ENCODE peak calls at places on chromosomes 3 and 15, in five cellular contexts. B is body of pancreas, U is progenitor cell of endocrine pancreas, R is AG04450, K is fibroblast of pulmonary artery. G is an unnamed sample.

GRCh38 chr15:36358094-36358961 is 221.1 kb upstream of the CDIN1 start:
- DNase-seq in R (peak), U (no peak), K (peak), B (no peak), G (no peak)

GRCh38 chr3:106610362-106610997 is 741.7 kb upstream of the CBLB start:
- DNase-seq in K (peak), R (no peak), U (no peak), B (no peak), G (no peak)

GRCh38 chr15:50024183-50024795 is 94.7 kb downstream of the ATP8B4 start:
- DNase-seq in U (no peak), R (no peak), B (no peak), K (no peak), G (no peak)

GRCh38 chr15:48462688-48463087 is 131.5 kb downstream of the DUT start:
- DNase-seq in U (no peak), K (no peak), B (no peak), R (no peak), G (no peak)

GRCh38 chr15:33021806-33022389 is 172.6 kb downstream of the FMN1 start:
- DNase-seq in B (no peak), U (no peak), K (peak), R (peak), G (no peak)

GRCh38 chr3:52108302-52109232 is 45.7 kb downstream of the POC1A start:
- DNase-seq in R (no peak), U (no peak), K (peak), B (no peak), G (no peak)

GRCh38 chr15:96356494-96357455 is 26.3 kb downstream of the NR2F2 start:
- DNase-seq in U (peak), B (peak), K (peak), R (peak), G (peak)

GRCh38 chr15:50075292-50075691 is 43.7 kb downstream of the ATP8B4 start:
- DNase-seq in B (no peak), R (no peak), U (no peak), K (no peak), G (no peak)

GRCh38 chr3:88744896-88745295 is 362.5 kb upstream of the EPHA3 start:
- DNase-seq in B (no peak), K (no peak), R (no peak), U (no peak), G (no peak)

GRCh38 chr15:88023956-88024355 is 232.6 kb downstream of the NTRK3 start:
- DNase-seq in U (no peak), K (no peak), R (no peak), B (no peak), G (no peak)

GRCh38 chr15:87746333-87746732 is 510.2 kb downstream of the NTRK3 start:
- DNase-seq in R (no peak), K (no peak), U (no peak), B (no peak), G (no peak)

GRCh38 chr15:69703495-69704187 is 251.0 kb downstream of the RPLP1 start:
- DNase-seq in B (no peak), U (no peak), K (peak), R (no peak), G (no peak)

GRCh38 chr3:152139651-152140050 is 129.1 kb upstream of the MBNL1 start:
- DNase-seq in U (no peak), K (no peak), B (no peak), R (no peak), G (no peak)

GRCh38 chr3:167450195-167450594 is 23.6 kb downstream of the SERPINI2 start:
- DNase-seq in U (no peak), R (no peak), K (no peak), B (no peak), G (no peak)

GRCh38 chr3:50257990-50258389 is 11.0 kb upstream of the SEMA3B start:
- DNase-seq in B (no peak), R (no peak), U (no peak), K (no peak), G (no peak)

GRCh38 chr3:33439421-33440327 is 531 bp downstream of the UBP1 start:
- DNase-seq in B (peak), U (peak), K (peak), R (no peak), G (peak)

GRCh38 chr3:73255609-73256029 is 194.2 kb downstream of the EBLN2 start:
- DNase-seq in K (peak), B (peak), R (peak), U (no peak), G (no peak)

GRCh38 chr3:15380980-15381890 is 46.1 kb downstream of the METTL6 start:
- DNase-seq in U (no peak), B (no peak), R (no peak), K (no peak), G (no peak)

GRCh38 chr3:126287536-126288181 is 69.5 kb downstream of the KLF15 start:
- DNase-seq in K (peak), R (no peak), B (peak), U (no peak), G (peak)

GRCh38 chr15:89999676-90000174 is 1.4 kb upstream of the ZNF710 start:
- DNase-seq in B (peak), U (no peak), R (no peak), K (no peak), G (no peak)

GRCh38 chr3:126023390-126023789 is 54.4 kb downstream of the ROPN1B start:
- DNase-seq in B (no peak), U (no peak), K (no peak), R (no peak), G (peak)

GRCh38 chr3:71400986-71401451 is 182.5 kb downstream of the FOXP1 start:
- DNase-seq in R (no peak), U (no peak), K (no peak), B (no peak), G (no peak)

GRCh38 chr3:154973851-154974250 is 106.3 kb upstream of the MME start:
- DNase-seq in R (no peak), U (no peak), B (no peak), K (no peak), G (no peak)

GRCh38 chr3:9279959-9280358 is 30.5 kb upstream of the SRGAP3 start:
- DNase-seq in U (no peak), R (no peak), B (no peak), K (no peak), G (no peak)

GRCh38 chr3:187264051-187264450 is 27.5 kb downstream of the MASP1 start:
- DNase-seq in B (no peak), R (peak), U (no peak), K (peak), G (no peak)

GRCh38 chr15:98776607-98777281 is 128.4 kb downstream of the IGF1R start:
- DNase-seq in B (peak), U (peak), K (peak), R (no peak), G (peak)

GRCh38 chr3:10666621-10667020 is 149.4 kb upstream of the SLC6A11 start:
- DNase-seq in K (no peak), B (no peak), R (no peak), U (no peak), G (no peak)

GRCh38 chr15:55289011-55289572 is 521 bp downstream of the RAB27A start:
- DNase-seq in B (peak), R (no peak), K (peak), U (peak), G (no peak)

GRCh38 chr15:56910801-56911200 is 7.6 kb upstream of the TCF12 start:
- DNase-seq in U (no peak), B (no peak), R (no peak), K (no peak), G (no peak)

GRCh38 chr3:126474498-126475410 is 937 bp downstream of the ZXDC start:
- DNase-seq in U (peak), K (peak), R (no peak), B (peak), G (no peak)

GRCh38 chr3:31011383-31011782 is 116.9 kb upstream of the GADL1 start:
- DNase-seq in K (no peak), U (no peak), B (peak), R (no peak), G (no peak)

GRCh38 chr3:124691599-124691998 is 38.7 kb upstream of the UMPS start:
- DNase-seq in U (no peak), R (no peak), K (no peak), B (no peak), G (no peak)

GRCh38 chr3:81242871-81243270 is 518.6 kb downstream of the GBE1 start:
- DNase-seq in R (no peak), K (peak), U (no peak), B (no peak), G (no peak)
- TF ChIP-seq CTCF in R (peak), K (peak), U (peak), B (peak), G (peak)

GRCh38 chr15:72835289-72835890 is 51.8 kb upstream of the ADPGK start:
- DNase-seq in B (peak), K (peak), U (no peak), R (no peak), G (no peak)
- TF ChIP-seq CTCF in B (peak), K (peak), U (peak), R (peak), G (peak)

DNA sequence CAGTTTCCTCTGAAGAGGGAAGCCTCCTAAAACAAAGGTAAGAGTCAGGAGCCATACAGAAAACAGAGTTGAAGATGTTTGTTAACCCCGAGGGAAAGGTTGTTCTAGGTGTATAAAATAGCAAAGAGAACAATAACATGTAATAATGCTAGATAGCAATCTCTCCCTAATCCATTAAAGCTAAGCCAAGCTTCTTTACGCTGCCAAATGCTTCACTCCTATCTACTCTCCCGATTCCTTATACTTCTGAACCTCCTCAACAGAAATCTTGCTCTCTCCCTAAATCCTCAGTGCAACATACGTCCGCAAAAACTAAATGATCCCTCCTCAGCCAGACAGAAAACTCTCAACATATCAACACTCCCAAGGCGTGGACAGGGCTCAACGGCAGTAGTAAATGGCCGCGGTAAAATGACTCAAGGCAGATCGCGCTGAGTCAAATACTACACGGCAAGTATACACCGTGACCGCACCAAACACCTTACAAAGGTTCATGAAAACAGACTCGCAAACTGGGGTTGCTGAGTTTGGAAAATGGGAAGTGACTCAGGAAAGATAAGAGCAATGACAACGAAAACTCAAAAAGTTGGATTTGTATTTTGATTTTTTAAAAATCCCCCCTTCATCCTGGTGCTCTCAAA is 685 bp downstream of the CLDND1 start:
- DNase-seq in B (peak), R (peak), U (no peak), K (peak), G (no peak)
- TF ChIP-seq CTCF in B (no peak), R (no peak), U (no peak), K (no peak), G (no peak)

DNA sequence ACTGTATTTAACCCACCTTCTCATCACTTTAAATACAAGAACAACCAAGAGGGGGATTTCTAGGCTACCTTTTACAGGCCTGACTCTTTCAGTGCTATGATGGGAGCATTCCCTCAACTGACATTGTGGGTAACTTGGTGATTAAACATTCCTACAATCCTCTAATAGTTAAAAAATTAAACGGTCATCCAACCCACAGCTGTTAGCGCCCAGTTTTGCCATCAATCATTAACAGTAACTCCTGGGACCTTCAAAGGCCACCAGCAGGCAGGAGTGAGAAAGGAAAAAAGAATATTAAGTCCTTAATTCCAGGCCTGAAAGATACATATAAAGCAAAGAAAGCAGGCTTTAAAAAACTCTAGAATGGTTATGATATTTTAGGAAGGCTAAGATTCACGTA is 512.1 kb downstream of the MAGI1 start:
- DNase-seq in R (no peak), U (no peak), B (no peak), K (no peak), G (no peak)
- TF ChIP-seq CTCF in R (no peak), U (no peak), B (no peak), K (no peak), G (no peak)

GRCh38 chr15:83210619-83211018 is 3.0 kb upstream of the HDGFL3 start:
- DNase-seq in R (no peak), B (peak), U (no peak), K (peak), G (no peak)

GRCh38 chr15:83208357-83208661 is 686 bp upstream of the HDGFL3 start:
- DNase-seq in R (no peak), B (no peak), U (no peak), K (peak), G (no peak)

GRCh38 chr15:83206971-83207621 is 527 bp downstream of the HDGFL3 start:
- DNase-seq in B (peak), R (no peak), K (peak), U (peak), G (no peak)

GRCh38 chr15:83207622-83208356 is at the start of gene HDGFL3:
- DNase-seq in K (peak), U (peak), R (no peak), B (peak), G (peak)

DNA sequence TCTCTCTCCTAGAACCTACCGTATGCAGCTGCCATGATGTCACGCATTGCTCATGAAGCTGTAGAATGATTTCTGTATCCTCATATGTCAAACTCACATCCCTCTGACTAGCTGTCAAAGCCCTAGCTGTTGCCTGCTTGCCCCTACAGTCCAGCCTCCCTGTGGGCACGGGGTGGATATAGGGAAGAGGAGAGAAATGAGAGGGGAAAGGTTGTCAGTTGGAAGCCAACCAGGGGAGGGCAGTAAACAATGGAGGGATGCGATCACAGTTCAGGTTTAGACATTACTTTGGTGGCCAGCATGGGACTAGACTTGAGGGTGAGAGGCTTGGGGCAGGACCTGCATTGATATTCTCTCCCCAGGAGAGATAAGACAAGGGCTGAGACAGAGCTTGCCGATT is 1.7 kb upstream of the HDGFL3 start:
- DNase-seq in K (no peak), U (no peak), R (no peak), B (no peak), G (no peak)
- TF ChIP-seq CTCF in K (no peak), U (no peak), R (no peak), B (no peak), G (no peak)

GRCh38 chr3:193788189-193788946 is 195.4 kb downstream of the OPA1 start:
- DNase-seq in U (peak), K (peak), B (peak), R (no peak), G (no peak)
- TF ChIP-seq CTCF in U (peak), K (peak), B (peak), R (peak), G (peak)

GRCh38 chr3:54134713-54135112 is 12.4 kb downstream of the CACNA2D3 start:
- DNase-seq in U (no peak), B (no peak), R (no peak), K (no peak), G (no peak)

GRCh38 chr3:54133196-54133595 is 10.8 kb downstream of the CACNA2D3 start:
- DNase-seq in B (no peak), U (no peak), K (no peak), R (no peak), G (peak)

GRCh38 chr3:54134155-54134554 is 11.8 kb downstream of the CACNA2D3 start:
- DNase-seq in R (no peak), B (no peak), U (no peak), K (no peak), G (peak)

GRCh38 chr3:54139630-54140029 is 17.3 kb downstream of the CACNA2D3 start:
- DNase-seq in U (no peak), R (no peak), B (no peak), K (no peak), G (no peak)

DNA sequence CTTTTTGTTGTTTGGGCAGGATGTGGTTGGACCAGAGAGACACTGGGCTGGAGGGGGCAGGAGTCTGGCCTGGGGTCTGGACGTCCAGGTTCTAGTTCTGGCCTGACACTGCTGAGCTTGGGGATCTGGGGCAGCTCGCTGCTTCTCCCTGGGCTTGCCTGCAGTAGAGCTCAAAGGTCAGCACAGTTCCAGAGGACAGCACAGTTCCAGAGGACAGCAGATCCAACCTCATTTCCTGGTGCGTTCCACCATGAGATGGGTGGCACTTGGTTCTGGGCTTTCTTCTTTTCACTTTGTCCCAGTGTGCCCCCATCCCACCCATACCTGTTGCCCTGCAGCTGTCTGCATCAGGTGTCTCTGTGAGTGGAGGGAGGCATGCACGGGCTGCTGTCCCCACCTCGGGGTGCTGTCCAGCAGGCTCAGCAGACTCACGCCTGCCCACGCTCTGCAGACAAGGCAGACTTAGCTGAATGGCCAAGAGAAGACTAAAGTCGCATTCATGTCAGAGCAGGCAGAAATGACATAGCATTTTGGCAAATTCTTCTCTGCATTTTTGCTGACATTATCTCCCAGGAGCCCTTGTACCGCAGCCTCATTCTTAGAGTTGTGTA is 16.7 kb downstream of the CACNA2D3 start:
- DNase-seq in B (no peak), K (no peak), R (no peak), U (no peak), G (no peak)
- TF ChIP-seq CTCF in B (no peak), K (no peak), R (no peak), U (no peak), G (no peak)

GRCh38 chr15:39921274-39921638 is 1.2 kb upstream of the GPR176 start:
- DNase-seq in R (no peak), U (no peak), B (no peak), K (no peak), G (no peak)

GRCh38 chr15:39919740-39920509 is at the start of gene GPR176:
- DNase-seq in K (peak), R (no peak), B (peak), U (peak), G (peak)

GRCh38 chr15:39919396-39919739 is 698 bp downstream of the GPR176 start:
- DNase-seq in K (no peak), R (no peak), B (no peak), U (no peak), G (no peak)

GRCh38 chr15:39918688-39919385 is 1.2 kb downstream of the GPR176 start:
- DNase-seq in B (no peak), K (peak), U (no peak), R (no peak), G (no peak)

DNA sequence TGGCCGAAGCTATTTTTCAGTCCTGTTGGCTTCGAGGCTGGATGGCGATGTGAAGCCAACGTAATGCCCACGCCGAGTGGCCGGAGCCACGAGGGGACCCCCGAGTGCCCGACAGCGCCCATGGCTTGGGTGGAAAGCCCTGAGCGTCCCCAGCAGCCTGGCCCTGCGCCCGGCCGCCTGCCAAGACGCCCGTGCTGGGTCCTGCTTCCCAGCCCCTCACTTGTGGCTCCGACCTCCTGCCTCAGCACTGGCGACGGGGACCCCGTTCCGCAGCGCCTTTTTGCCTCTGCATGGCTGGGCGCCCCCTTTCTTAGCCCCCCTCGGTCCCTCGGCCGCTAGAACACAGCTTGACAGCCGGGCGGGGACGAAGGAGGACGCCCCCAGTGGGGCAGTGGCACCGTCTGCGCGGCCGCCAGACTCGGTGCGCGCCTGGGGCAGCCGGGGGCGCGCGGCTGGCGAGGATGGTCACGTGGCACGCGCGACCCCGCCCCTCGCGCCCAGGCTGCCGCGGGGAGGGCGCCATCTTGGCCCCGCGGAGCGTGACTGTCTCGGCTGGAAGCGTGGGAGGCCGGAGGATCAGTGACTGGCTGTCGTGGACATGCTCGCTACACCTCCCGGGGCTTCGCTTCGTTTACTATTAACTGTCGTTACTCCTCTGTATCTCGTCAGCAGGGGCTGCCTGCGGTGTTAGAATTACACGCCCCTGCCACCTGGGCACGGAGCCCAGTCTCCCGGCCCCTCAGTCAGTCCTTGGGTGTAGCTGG is 626 bp upstream of the GPR176 start:
- DNase-seq in R (no peak), U (peak), B (peak), K (peak), G (peak)
- TF ChIP-seq CTCF in R (no peak), U (no peak), B (no peak), K (no peak), G (no peak)